ENCODE peak calls at places on chromosomes 12 and 14, in seven cellular contexts. Q, G, W, O, D, E and H are unnamed samples.

GRCh38 chr12:3097186-3097804 is 20.1 kb downstream of the TSPAN9 start:
- DNase-seq in D (no peak), Q (no peak), O (peak), W (no peak), E (no peak), G (no peak), H (no peak)

GRCh38 chr12:28269851-28270250 is 79.6 kb downstream of the CCDC91 start:
- DNase-seq in E (no peak), D (no peak), Q (no peak), G (no peak), O (no peak), W (no peak), H (no peak)

GRCh38 chr14:41144370-41144769 is 462.3 kb upstream of the LRFN5 start:
- DNase-seq in O (no peak), D (no peak), E (no peak), W (no peak), G (no peak), Q (no peak), H (no peak)

GRCh38 chr12:76586764-76587395 is 27.3 kb upstream of the OSBPL8 start:
- DNase-seq in O (no peak), E (peak), Q (no peak), G (peak), W (peak), D (no peak), H (peak)

GRCh38 chr14:68792022-68792829 is 641 bp downstream of the ZFP36L1 start:
- DNase-seq in Q (no peak), G (no peak), E (no peak), O (no peak), D (peak), W (peak), H (peak)

GRCh38 chr14:64708148-64709004 is 4.2 kb downstream of the PLEKHG3 start:
- DNase-seq in Q (peak), O (no peak), W (peak), E (peak), D (no peak), G (no peak), H (no peak)

GRCh38 chr14:36773558-36773957 is 111.9 kb downstream of the PAX9 start:
- DNase-seq in Q (no peak), O (no peak), E (no peak), G (no peak), W (no peak), D (no peak), H (no peak)

GRCh38 chr14:103085106-103086091 is 1.4 kb downstream of the LBHD2 start:
- DNase-seq in G (no peak), D (no peak), W (peak), E (no peak), Q (no peak), O (no peak), H (no peak)

GRCh38 chr12:5200276-5201087 is 156.8 kb downstream of the KCNA5 start:
- DNase-seq in W (peak), Q (no peak), O (no peak), E (no peak), G (no peak), D (peak), H (peak)

GRCh38 chr14:39555749-39556148 is 123.5 kb upstream of the FBXO33 start:
- DNase-seq in W (no peak), E (no peak), Q (no peak), O (no peak), G (no peak), D (no peak), H (no peak)

GRCh38 chr14:51430600-51430999 is 190.6 kb downstream of the TMX1 start:
- DNase-seq in E (no peak), G (no peak), W (peak), Q (no peak), O (no peak), D (peak), H (no peak)

GRCh38 chr12:62308201-62308600 is 48.0 kb downstream of the USP15 start:
- DNase-seq in D (no peak), G (no peak), W (no peak), O (no peak), E (no peak), Q (no peak), H (no peak)

GRCh38 chr12:47554046-47554653 is 151.7 kb downstream of the RPAP3 start:
- DNase-seq in E (no peak), G (no peak), D (no peak), W (no peak), O (no peak), Q (no peak), H (no peak)

GRCh38 chr12:52171950-52172512 is 19.8 kb downstream of the KRT80 start:
- DNase-seq in W (peak), Q (no peak), E (no peak), D (no peak), O (no peak), G (no peak), H (no peak)

GRCh38 chr14:77593501-77593911 is 22.9 kb downstream of the SPTLC2 start:
- DNase-seq in E (no peak), W (no peak), Q (no peak), D (no peak), G (no peak), O (no peak), H (peak)

GRCh38 chr12:3119745-3120660 is 42.8 kb downstream of the TSPAN9 start:
- DNase-seq in G (no peak), O (peak), W (no peak), E (no peak), D (peak), Q (no peak), H (no peak)

GRCh38 chr12:58079806-58080205 is 138.4 kb downstream of the ATP23 start:
- DNase-seq in D (no peak), G (no peak), W (no peak), O (no peak), E (no peak), Q (no peak), H (no peak)

GRCh38 chr14:33617154-33617553 is 333.7 kb downstream of the EGLN3 start:
- DNase-seq in G (no peak), E (no peak), D (no peak), O (no peak), Q (peak), W (no peak), H (no peak)

GRCh38 chr14:98633380-98633779 is 638.6 kb downstream of the BCL11B start:
- DNase-seq in E (no peak), O (no peak), D (peak), W (peak), Q (no peak), G (no peak), H (no peak)

GRCh38 chr12:56286044-56286830 is 13.9 kb downstream of the CS start:
- DNase-seq in D (no peak), O (no peak), E (no peak), W (no peak), Q (no peak), G (no peak), H (no peak)

GRCh38 chr14:68233385-68233784 is 413.8 kb downstream of the RAD51B start:
- DNase-seq in Q (no peak), W (no peak), D (no peak), E (no peak), O (no peak), G (no peak), H (no peak)

GRCh38 chr12:3076730-3077571 is at the start of gene TSPAN9:
- DNase-seq in E (peak), Q (no peak), W (peak), D (peak), G (no peak), O (peak), H (peak)

GRCh38 chr12:120628919-120629318 is 11.5 kb upstream of the CABP1 start:
- DNase-seq in O (no peak), Q (no peak), G (no peak), E (no peak), W (peak), D (no peak), H (no peak)

GRCh38 chr14:102140027-102140749 is 491 bp downstream of the WDR20 start:
- DNase-seq in E (peak), Q (no peak), D (peak), O (no peak), G (no peak), W (peak), H (peak)

GRCh38 chr12:43758247-43758727 is 303 bp downstream of the PUS7L start:
- DNase-seq in D (peak), G (no peak), W (peak), O (no peak), E (no peak), Q (peak), H (no peak)

GRCh38 chr12:77940566-77940965 is 109.9 kb downstream of the NAV3 start:
- DNase-seq in E (no peak), O (no peak), D (no peak), Q (no peak), G (no peak), W (no peak), H (no peak)

DNA sequence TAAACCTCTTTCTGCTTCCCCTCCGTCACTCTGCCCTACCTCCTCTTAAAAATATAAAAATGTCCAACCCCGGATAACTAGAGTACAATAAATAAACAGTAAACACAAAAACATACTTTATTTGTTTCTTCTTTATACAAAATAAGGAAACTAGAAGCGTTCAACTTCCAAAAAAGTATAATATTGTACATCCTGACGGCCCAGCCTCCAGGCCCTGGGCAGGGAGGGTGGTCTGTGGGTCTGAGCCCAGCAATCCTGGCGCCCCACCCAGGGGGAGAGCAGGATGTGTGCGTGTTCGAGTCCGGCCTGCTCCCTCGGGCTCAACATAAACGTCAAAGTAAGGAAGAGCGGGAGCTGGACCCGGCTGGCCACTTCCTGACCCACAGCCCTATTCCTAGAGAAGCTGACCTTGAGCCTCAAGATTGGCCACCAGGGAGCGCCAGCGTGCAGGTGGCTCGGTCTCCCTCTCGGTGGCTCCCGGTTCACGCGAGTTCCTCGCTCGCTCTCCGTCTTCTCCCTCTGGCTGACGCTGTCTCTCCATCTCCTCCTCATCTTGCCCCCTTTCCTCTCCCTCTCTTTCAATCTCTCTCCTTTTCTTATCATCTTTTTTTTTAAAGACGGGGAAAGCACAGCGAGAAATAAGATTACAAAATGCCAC is 9.4 kb downstream of the LHX5 start:
- DNase-seq in W (peak), E (peak), D (peak), G (peak), O (peak), Q (peak), H (peak)
- TF ChIP-seq CTCF in W (peak), E (peak), D (peak), G (peak), O (peak), Q (peak), H (peak)

GRCh38 chr12:6323340-6323994 is 13.0 kb downstream of the PLEKHG6 start:
- DNase-seq in D (no peak), G (peak), O (no peak), Q (peak), E (no peak), W (peak), H (peak)
- TF ChIP-seq CTCF in D (peak), G (peak), O (peak), Q (peak), E (peak), W (peak), H (peak)

DNA sequence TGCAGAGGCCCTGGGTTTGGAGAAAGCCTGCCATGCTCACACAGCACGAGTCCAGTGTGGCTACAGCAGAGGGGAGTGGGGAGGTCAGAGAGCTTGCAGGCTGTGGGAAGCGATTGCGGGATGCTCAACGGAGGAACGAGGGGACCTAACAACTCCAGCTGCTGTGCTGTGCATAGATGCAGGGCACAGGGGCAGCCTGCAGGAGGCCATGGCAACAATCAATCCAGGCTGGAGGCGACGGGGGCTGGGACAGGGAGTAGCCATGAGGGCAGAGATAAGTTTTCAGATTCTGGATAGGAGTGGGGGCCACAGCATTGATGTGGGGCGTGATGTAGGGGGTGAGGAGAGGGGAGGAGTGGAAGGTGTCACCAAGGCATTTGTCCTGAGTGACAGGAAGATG is 20.6 kb downstream of the FAIM2 start:
- DNase-seq in W (peak), G (no peak), O (no peak), E (no peak), D (no peak), Q (no peak), H (no peak)
- TF ChIP-seq CTCF in W (peak), G (no peak), O (no peak), E (no peak), D (no peak), Q (no peak), H (no peak)

GRCh38 chr12:45547132-45547531 is 182.4 kb upstream of the ARID2 start:
- DNase-seq in Q (no peak), W (no peak), E (no peak), D (no peak), O (no peak), G (no peak), H (no peak)

GRCh38 chr12:45547822-45548221 is 181.7 kb upstream of the ARID2 start:
- DNase-seq in E (no peak), O (no peak), D (no peak), W (no peak), G (no peak), Q (no peak), H (peak)

GRCh38 chr12:45553204-45553603 is 176.3 kb upstream of the ARID2 start:
- DNase-seq in D (no peak), Q (no peak), W (no peak), E (no peak), G (no peak), O (no peak), H (no peak)

GRCh38 chr12:45546545-45546944 is 183.0 kb upstream of the ARID2 start:
- DNase-seq in D (no peak), W (no peak), Q (no peak), E (no peak), G (no peak), O (no peak), H (no peak)

GRCh38 chr12:45549503-45549902 is 180.0 kb upstream of the ARID2 start:
- DNase-seq in W (no peak), D (no peak), Q (no peak), G (no peak), E (no peak), O (no peak), H (no peak)
- TF ChIP-seq CTCF in W (no peak), D (no peak), Q (no peak), G (no peak), E (no peak), O (no peak), H (no peak)

GRCh38 chr12:89040146-89040964 is 311.9 kb downstream of the DUSP6 start:
- DNase-seq in E (peak), G (no peak), D (no peak), O (no peak), Q (no peak), W (no peak), H (peak)
- TF ChIP-seq CTCF in E (no peak), G (no peak), D (no peak), O (no peak), Q (no peak), W (no peak), H (no peak)

GRCh38 chr12:53219956-53220856 is 11.8 kb downstream of the RARG start:
- DNase-seq in O (no peak), D (peak), Q (no peak), W (peak), E (peak), G (no peak), H (peak)

GRCh38 chr12:53223006-53223305 is 9.1 kb downstream of the RARG start:
- DNase-seq in W (no peak), O (no peak), D (no peak), G (no peak), E (no peak), Q (no peak), H (no peak)

GRCh38 chr12:53222170-53223005 is 9.6 kb downstream of the RARG start:
- DNase-seq in Q (no peak), E (no peak), O (no peak), W (peak), G (no peak), D (no peak), H (no peak)

GRCh38 chr12:53220857-53221202 is 11.2 kb downstream of the RARG start:
- DNase-seq in O (peak), Q (no peak), D (peak), E (peak), W (peak), G (peak), H (peak)

GRCh38 chr12:53221203-53222076 is 10.6 kb downstream of the RARG start:
- DNase-seq in Q (no peak), D (peak), W (peak), O (no peak), G (no peak), E (peak), H (peak)
- TF ChIP-seq CTCF in Q (peak), D (no peak), W (peak), O (no peak), G (peak), E (peak), H (peak)

DNA sequence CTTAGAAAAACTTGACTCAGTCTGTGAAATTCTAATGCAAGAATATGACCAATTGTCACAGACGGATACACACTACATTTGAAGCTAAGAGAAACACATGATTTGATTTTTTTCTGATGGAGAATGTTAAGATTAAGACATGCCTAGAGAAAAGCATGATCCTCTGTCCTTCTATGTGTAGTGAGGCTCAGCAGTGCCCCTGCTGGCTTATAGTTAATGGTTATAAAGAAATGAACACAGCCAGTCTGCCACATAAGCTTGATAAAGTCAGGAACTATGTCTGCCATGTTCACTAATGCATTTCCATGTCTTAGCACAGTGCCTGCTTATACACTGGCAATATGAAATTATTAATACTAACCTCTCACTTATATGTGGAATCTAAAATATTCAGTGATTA is 168.1 kb upstream of the DAAM1 start:
- DNase-seq in E (no peak), W (peak), D (no peak), O (no peak), Q (no peak), G (no peak), H (no peak)
- TF ChIP-seq CTCF in E (peak), W (peak), D (no peak), O (no peak), Q (peak), G (peak), H (peak)

DNA sequence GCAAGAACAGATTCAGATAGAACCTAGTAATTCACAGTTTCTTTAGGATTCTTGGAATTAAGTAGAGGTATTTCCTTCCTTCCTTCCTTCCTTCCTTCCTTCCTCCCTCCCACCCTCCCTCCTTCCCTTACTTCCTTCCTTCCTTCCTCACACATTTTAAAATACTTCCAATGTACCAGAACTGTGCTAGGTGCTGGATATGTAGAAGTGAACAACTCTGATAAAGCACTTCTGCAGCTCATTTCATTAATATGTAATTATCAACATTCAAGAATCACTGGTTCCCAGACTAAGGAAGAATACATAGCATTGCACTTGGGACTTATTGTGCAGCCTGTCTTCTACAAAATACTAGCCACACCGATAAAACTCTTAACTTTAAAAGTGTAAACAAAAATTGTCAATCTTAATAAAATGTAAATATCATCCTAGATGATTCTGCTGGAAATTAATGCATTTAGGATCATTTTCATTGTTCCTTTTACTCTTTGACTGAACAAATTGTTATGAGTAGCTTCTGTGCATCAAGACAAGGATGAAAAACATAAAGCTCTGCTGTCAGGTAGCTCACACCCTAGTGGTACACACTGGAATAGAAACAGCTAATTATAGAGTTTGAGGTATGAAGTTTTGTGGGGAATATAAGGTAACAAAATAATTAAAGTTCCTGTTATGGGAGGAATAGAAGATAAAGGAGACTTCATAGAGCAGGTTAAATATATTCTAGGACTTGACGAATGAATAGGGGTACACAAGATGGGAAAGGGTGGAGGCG is 99.9 kb upstream of the MYF6 start:
- DNase-seq in O (no peak), G (no peak), Q (no peak), D (no peak), W (no peak), E (no peak), H (no peak)
- TF ChIP-seq CTCF in O (no peak), G (peak), Q (peak), D (no peak), W (peak), E (no peak), H (no peak)

GRCh38 chr14:21860172-21860571 is 186.6 kb upstream of the OR4E1 start:
- DNase-seq in E (no peak), Q (no peak), O (no peak), W (peak), G (no peak), D (no peak), H (peak)
- TF ChIP-seq CTCF in E (peak), Q (peak), O (no peak), W (peak), G (peak), D (no peak), H (peak)